ENCODE peak calls at places on chromosomes 1 and 21, in seven cellular contexts. Z is tibial artery; D is effector memory CD4-positive, alpha-beta T cell; K is naive thymus-derived CD4-positive, alpha-beta T cell; V is left ventricle myocardium inferior; M is GM23248; J is mucosa of descending colon. Y is an unnamed sample.
A peak's percentile ranks its signal among the peaks of the same experiment; 100 is the strongest.

GRCh38 chr1:70008658-70009057 is 196.7 kb downstream of the LRRC40 start:
- DNase-seq in K (no peak), D (no peak), J (no peak), M (no peak), Z (no peak), V (no peak), Y (no peak)

GRCh38 chr1:185704181-185704580 is 30.0 kb upstream of the HMCN1 start:
- DNase-seq in V (no peak), M (no peak), K (no peak), Z (no peak), D (no peak), J (no peak), Y (no peak)

GRCh38 chr1:89546082-89546889 is 21.7 kb downstream of the LRRC8B start:
- DNase-seq in V (no peak), K (no peak), Z (no peak), D (no peak), J (no peak), M (peak; percentile 63), Y (no peak)

GRCh38 chr1:183019126-183019740 is 4.0 kb upstream of the LAMC1 start:
- DNase-seq in Z (no peak), M (no peak), J (no peak), D (no peak), V (no peak), K (no peak), Y (no peak)

GRCh38 chr1:47222476-47222875 is 9.5 kb downstream of the TAL1 start:
- DNase-seq in J (no peak), V (no peak), M (no peak), K (no peak), Z (no peak), D (no peak), Y (no peak)

GRCh38 chr1:235999259-235999925 is 65.5 kb downstream of the NID1 start:
- DNase-seq in M (peak; percentile 93), J (no peak), D (peak; percentile 85), K (peak; percentile 31), V (no peak), Z (no peak), Y (no peak)

GRCh38 chr1:21069549-21069948 is 107.1 kb downstream of the EIF4G3 start:
- DNase-seq in Z (no peak), D (no peak), V (no peak), M (peak; percentile 92), K (no peak), J (no peak), Y (no peak)

GRCh38 chr1:67716800-67717199 is 31.8 kb downstream of the GADD45A start:
- DNase-seq in K (no peak), Z (peak; percentile 72), M (peak; percentile 73), D (no peak), V (no peak), J (no peak), Y (no peak)

GRCh38 chr1:2199042-2199810 is 4.7 kb upstream of the FAAP20 start:
- DNase-seq in J (peak; percentile 91), M (peak; percentile 94), V (peak; percentile 93), K (peak; percentile 79), D (peak; percentile 72), Z (peak; percentile 97), Y (peak; percentile 89)

GRCh38 chr21:38333290-38334272 is 76.8 kb downstream of the KCNJ15 start:
- DNase-seq in M (no peak), J (no peak), D (no peak), Z (peak; percentile 60), V (peak; percentile 34), K (no peak), Y (no peak)

GRCh38 chr1:26418865-26419349 is 8.3 kb downstream of the LIN28A start:
- DNase-seq in V (no peak), Z (no peak), J (no peak), D (no peak), M (no peak), K (no peak), Y (peak; percentile 57)

GRCh38 chr1:235069171-235069570 is 59.5 kb downstream of the TOMM20 start:
- DNase-seq in M (no peak), K (no peak), J (no peak), Z (no peak), D (no peak), V (no peak), Y (no peak)

GRCh38 chr1:232507571-232507970 is 122.4 kb downstream of the SIPA1L2 start:
- DNase-seq in V (no peak), K (no peak), Z (no peak), D (no peak), M (no peak), J (no peak), Y (peak; percentile 89)

GRCh38 chr1:66495490-66495889 is 38.5 kb upstream of the SGIP1 start:
- DNase-seq in K (no peak), M (peak; percentile 85), V (no peak), D (no peak), J (no peak), Z (no peak), Y (no peak)

GRCh38 chr1:5597171-5597864 is 394.9 kb downstream of the NPHP4 start:
- DNase-seq in M (no peak), K (no peak), V (no peak), Z (no peak), J (no peak), D (no peak), Y (no peak)

GRCh38 chr1:8142955-8143629 is 117.0 kb upstream of the ERRFI1 start:
- DNase-seq in M (no peak), D (no peak), J (no peak), Z (no peak), V (no peak), K (no peak), Y (no peak)

GRCh38 chr1:199913313-199913712 is 114.2 kb upstream of the NR5A2 start:
- DNase-seq in V (no peak), J (no peak), K (no peak), D (no peak), Z (no peak), M (no peak), Y (peak; percentile 20)

GRCh38 chr1:201385299-201385891 is 7.9 kb upstream of the TNNT2 start:
- DNase-seq in V (no peak), Z (no peak), D (no peak), K (peak; percentile 17), J (peak; percentile 86), M (peak; percentile 58), Y (peak; percentile 74)

GRCh38 chr1:6519935-6520621 is 28.6 kb upstream of the PLEKHG5 start:
- DNase-seq in V (no peak), M (peak; percentile 91), J (no peak), D (no peak), Z (no peak), K (no peak), Y (no peak)

GRCh38 chr1:177790566-177790965 is 179.3 kb downstream of the SEC16B start:
- DNase-seq in V (no peak), Z (no peak), M (no peak), D (no peak), K (no peak), J (no peak), Y (no peak)

GRCh38 chr1:177796561-177796960 is 173.3 kb downstream of the SEC16B start:
- DNase-seq in Z (no peak), D (no peak), M (no peak), V (no peak), J (no peak), K (no peak), Y (no peak)

GRCh38 chr1:177798614-177799013 is 171.2 kb downstream of the SEC16B start:
- DNase-seq in K (no peak), J (no peak), D (no peak), M (no peak), Z (no peak), V (no peak), Y (no peak)

GRCh38 chr1:177789956-177790355 is 179.9 kb downstream of the SEC16B start:
- DNase-seq in Z (no peak), D (no peak), K (no peak), V (no peak), M (no peak), J (no peak), Y (no peak)

GRCh38 chr1:177794316-177794991 is 175.4 kb downstream of the SEC16B start:
- DNase-seq in D (no peak), Z (no peak), M (no peak), V (no peak), K (no peak), J (no peak), Y (no peak)
- H3K4me1 ChIP-seq in D (no peaks in the 10 kb centered on the region), Z (no peaks in the 10 kb centered on the region), M (no peaks in the 10 kb centered on the region), V (no peaks in the 10 kb centered on the region), K (no peaks in the 10 kb centered on the region), J (no peaks in the 10 kb centered on the region), Y (no peaks in the 10 kb centered on the region)

DNA sequence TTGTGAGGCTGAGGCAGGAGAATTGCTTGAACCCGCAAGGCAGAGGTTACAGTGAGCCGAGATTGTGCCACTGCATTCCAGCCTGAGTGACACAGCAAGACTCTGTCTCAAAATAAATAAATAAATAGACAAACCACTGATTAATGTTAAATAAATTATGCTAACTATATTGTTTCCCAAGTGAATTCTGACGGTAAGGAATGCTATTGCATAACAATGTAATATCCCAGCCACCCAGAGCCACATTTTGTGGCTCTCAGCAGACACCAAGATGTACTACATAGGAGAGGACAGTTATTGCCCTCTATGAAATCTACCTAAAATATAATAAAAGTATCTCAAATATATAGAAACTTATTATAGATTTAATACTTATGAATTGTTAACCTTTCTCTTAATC is 55.4 kb downstream of the LPGAT1 start:
- DNase-seq in D (no peak), Z (no peak), J (no peak), K (no peak), V (no peak), M (no peak), Y (no peak)
- H3K36me3 ChIP-seq in D (peaks cover 10% of the 10 kb centered on the region), Z (peaks cover 29% of the 10 kb centered on the region), J (no peaks in the 10 kb centered on the region), K (no peaks in the 10 kb centered on the region), V (peaks cover 46% of the 10 kb centered on the region), M (peaks cover 18% of the 10 kb centered on the region), Y (peaks cover 10% of the 10 kb centered on the region)

GRCh38 chr1:16047791-16048475 is 4.4 kb downstream of the CLCNKB start:
- DNase-seq in K (no peak), M (no peak), D (no peak), V (no peak), J (no peak), Z (no peak), Y (no peak)

GRCh38 chr1:16043950-16044349 is 368 bp downstream of the CLCNKB start:
- DNase-seq in K (no peak), Z (no peak), M (no peak), D (no peak), J (no peak), V (no peak), Y (no peak)

GRCh38 chr1:16043521-16043920 is at the start of gene CLCNKB:
- DNase-seq in M (no peak), J (peak; percentile 66), V (no peak), K (no peak), D (no peak), Z (no peak), Y (no peak)

GRCh38 chr1:16048573-16049189 is 5.1 kb downstream of the CLCNKB start:
- DNase-seq in J (peak; percentile 62), D (peak; percentile 8), M (peak; percentile 55), Z (no peak), V (peak; percentile 51), K (peak; percentile 25), Y (peak; percentile 98)

DNA sequence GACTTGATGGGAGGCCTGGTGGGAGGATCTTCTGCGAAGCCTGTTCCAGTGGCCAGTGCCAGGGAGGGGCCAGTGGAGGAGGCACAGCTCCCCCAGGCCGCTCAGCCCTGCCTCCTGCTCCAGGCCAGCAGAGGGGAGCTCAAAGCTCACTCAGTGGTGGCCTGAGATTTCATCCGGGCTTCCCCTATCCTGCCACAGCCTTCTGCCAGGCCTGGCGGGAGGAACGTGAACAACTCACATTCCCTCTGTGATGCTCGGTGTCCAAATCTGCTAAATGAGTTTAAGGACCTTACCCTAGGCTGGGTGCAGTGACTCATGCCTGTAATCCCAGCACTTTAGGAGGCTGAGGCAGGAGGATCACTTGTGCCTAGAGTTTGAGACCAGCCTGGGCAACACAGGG is 3.3 kb downstream of the CLCNKB start:
- DNase-seq in M (peak; percentile 48), Z (no peak), J (no peak), K (no peak), D (no peak), V (no peak), Y (no peak)
- H3K4me1 ChIP-seq in M (no peaks in the 10 kb centered on the region), Z (peaks cover 11% of the 10 kb centered on the region), J (peaks cover 3% of the 10 kb centered on the region), K (no peaks in the 10 kb centered on the region), D (peaks cover 8% of the 10 kb centered on the region), V (peaks cover 13% of the 10 kb centered on the region), Y (no peaks in the 10 kb centered on the region)

GRCh38 chr1:81982523-81982922 is 181.8 kb downstream of the ADGRL2 start:
- DNase-seq in Z (no peak), M (no peak), V (no peak), J (no peak), K (no peak), D (no peak), Y (no peak)
- H3K36me3 ChIP-seq in Z (peaks cover 25% of the 10 kb centered on the region), M (peaks cover 22% of the 10 kb centered on the region), V (peaks cover 36% of the 10 kb centered on the region), J (no peaks in the 10 kb centered on the region), K (no peaks in the 10 kb centered on the region), D (no peaks in the 10 kb centered on the region), Y (no peaks in the 10 kb centered on the region)

Y was measured in HAP-1.